ENCODE peak calls at places on chromosomes 6 and 20, in four cellular contexts. W, B, L and V are unnamed samples.

GRCh38 chr6:70221025-70221714 is 81.7 kb downstream of the COL9A1 start:
- DNase-seq in W (peak; percentile 37), B (peak; percentile 72), L (peak; percentile 32), V (peak; percentile 36)

GRCh38 chr6:7727951-7728854 is 2.3 kb downstream of the BMP6 start:
- DNase-seq in W (peak; percentile 69), B (peak; percentile 80), L (no peak), V (peak; percentile 22)

GRCh38 chr20:22700387-22700786 is 116.0 kb upstream of the FOXA2 start:
- DNase-seq in W (peak; percentile 41), B (no peak), L (no peak), V (peak; percentile 14)

GRCh38 chr6:37702314-37702713 is 4.6 kb upstream of the MDGA1 start:
- DNase-seq in W (no peak), B (no peak), L (no peak), V (no peak)

GRCh38 chr6:5453531-5453930 is 192.2 kb downstream of the FARS2 start:
- DNase-seq in W (no peak), B (no peak), L (no peak), V (peak; percentile 57)

GRCh38 chr6:132504757-132505156 is 8.2 kb downstream of the STX7 start:
- DNase-seq in W (no peak), B (no peak), L (peak; percentile 93), V (no peak)

GRCh38 chr20:44714701-44715494 is at the start of gene CCN5:
- DNase-seq in W (peak; percentile 95), B (no peak), L (peak; percentile 68), V (peak; percentile 89)

GRCh38 chr20:51221791-51222408 is 199.0 kb upstream of the KCNG1 start:
- DNase-seq in W (peak; percentile 74), B (peak; percentile 47), L (peak; percentile 38), V (peak; percentile 82)

GRCh38 chr6:84804720-84805119 is 40.3 kb upstream of the TBX18 start:
- DNase-seq in W (peak; percentile 42), B (no peak), L (no peak), V (peak; percentile 30)

GRCh38 chr6:84078335-84078734 is 44.8 kb downstream of the MRAP2 start:
- DNase-seq in W (no peak), B (peak; percentile 28), L (no peak), V (no peak)

GRCh38 chr20:39010496-39010895 is 48.4 kb downstream of the DHX35 start:
- DNase-seq in W (no peak), B (peak; percentile 19), L (no peak), V (no peak)

GRCh38 chr20:5881714-5882113 is 68.6 kb downstream of the TRMT6 start:
- DNase-seq in W (no peak), B (no peak), L (no peak), V (no peak)

GRCh38 chr20:50804453-50805348 is 9.8 kb downstream of the BCAS4 start:
- DNase-seq in W (no peak), B (no peak), L (no peak), V (no peak)

GRCh38 chr6:46312657-46313056 is 141.9 kb upstream of the ENPP5 start:
- DNase-seq in W (no peak), B (no peak), L (no peak), V (no peak)

GRCh38 chr6:30195951-30196350 is 17.3 kb downstream of the TRIM26 start:
- DNase-seq in W (no peak), B (no peak), L (no peak), V (no peak)

GRCh38 chr6:81465859-81466258 is 286.6 kb downstream of the TENT5A start:
- DNase-seq in W (peak; percentile 66), B (peak; percentile 47), L (peak; percentile 19), V (peak; percentile 49)

GRCh38 chr20:44642203-44643153 is 9.0 kb downstream of the ADA start:
- DNase-seq in W (peak; percentile 87), B (peak; percentile 29), L (peak; percentile 89), V (peak; percentile 50)

GRCh38 chr6:455006-455585 is 63.5 kb downstream of the IRF4 start:
- DNase-seq in W (no peak), B (no peak), L (no peak), V (peak; percentile 66)

GRCh38 chr20:46936415-46937139 is 41.9 kb downstream of the EYA2 start:
- DNase-seq in W (no peak), B (no peak), L (no peak), V (no peak)

GRCh38 chr20:33054381-33054780 is 678 bp downstream of the BPIFB3 start:
- DNase-seq in W (no peak), B (no peak), L (no peak), V (no peak)

GRCh38 chr20:56592817-56593216 is 36.3 kb upstream of the TFAP2C start:
- DNase-seq in W (no peak), B (no peak), L (no peak), V (peak; percentile 46)

GRCh38 chr6:56849876-56850275 is 105.0 kb upstream of the BEND6 start:
- DNase-seq in W (peak; percentile 89), B (peak; percentile 22), L (no peak), V (no peak)

GRCh38 chr6:156886409-156886808 is 109.2 kb downstream of the ARID1B start:
- DNase-seq in W (no peak), B (no peak), L (peak; percentile 45), V (no peak)

GRCh38 chr20:37821691-37822655 is 81.0 kb upstream of the VSTM2L start:
- DNase-seq in W (peak; percentile 99), B (no peak), L (no peak), V (no peak)

GRCh38 chr6:96909826-96910225 is 12.1 kb upstream of the NDUFAF4 start:
- DNase-seq in W (no peak), B (no peak), L (no peak), V (no peak)

GRCh38 chr20:30910937-30911725 is 346.3 kb upstream of the DEFB115 start:
- DNase-seq in W (no peak), B (no peak), L (no peak), V (no peak)

GRCh38 chr20:21505161-21505809 is 8.6 kb downstream of the NKX2-2 start:
- DNase-seq in W (peak; percentile 69), B (peak; percentile 89), L (peak; percentile 45), V (peak; percentile 74)

DNA sequence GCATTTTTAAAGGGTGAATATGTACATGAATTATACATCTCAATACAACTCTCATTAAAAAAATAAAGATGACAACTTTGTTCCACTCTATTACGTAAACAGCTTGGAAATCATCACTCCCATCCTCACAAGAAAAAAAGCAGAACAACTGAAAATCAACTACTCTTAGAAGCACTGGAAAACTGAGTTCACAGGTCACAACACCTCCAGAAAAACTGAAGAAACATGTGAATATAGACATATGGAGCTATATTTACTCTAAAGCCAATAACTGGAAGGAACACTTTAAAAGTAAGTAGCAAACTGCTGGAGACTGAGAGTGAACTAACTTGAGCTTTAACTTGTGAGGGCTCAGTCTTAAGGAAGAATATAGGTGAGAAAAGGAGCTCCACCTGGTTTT is 39.9 kb downstream of the RANBP9 start:
- DNase-seq in W (peak; percentile 18), B (no peak), L (no peak), V (no peak)
- H3K9me3 ChIP-seq in W (no peaks in the 10 kb centered on the region), B (peaks cover 2% of the 10 kb centered on the region), L (no peaks in the 10 kb centered on the region), V (peaks cover 2% of the 10 kb centered on the region)

GRCh38 chr6:41373367-41373918 is 38.0 kb downstream of the NCR2 start:
- DNase-seq in W (no peak), B (no peak), L (no peak), V (no peak)

GRCh38 chr6:41374618-41375590 is 39.5 kb downstream of the NCR2 start:
- DNase-seq in W (peak; percentile 7), B (peak; percentile 65), L (no peak), V (no peak)

GRCh38 chr6:41372526-41373366 is 37.3 kb downstream of the NCR2 start:
- DNase-seq in W (no peak), B (peak; percentile 76), L (no peak), V (no peak)

GRCh38 chr6:41375598-41376151 is 40.3 kb downstream of the NCR2 start:
- DNase-seq in W (no peak), B (peak; percentile 68), L (no peak), V (no peak)

GRCh38 chr6:41373919-41374617 is 38.7 kb downstream of the NCR2 start:
- DNase-seq in W (peak; percentile 10), B (peak; percentile 77), L (no peak), V (no peak)
- TF ChIP-seq EZH2 in W (peak; percentile 76), B (peak; percentile 94), L (peak; percentile 85), V (peak; percentile 69)

GRCh38 chr20:63163171-63163570 is 52.8 kb downstream of the YTHDF1 start:
- DNase-seq in W (no peak), B (no peak), L (no peak), V (no peak)

GRCh38 chr20:63165538-63166422 is 50.2 kb downstream of the YTHDF1 start:
- DNase-seq in W (no peak), B (no peak), L (no peak), V (no peak)

GRCh38 chr20:63163596-63164560 is 52.1 kb downstream of the YTHDF1 start:
- DNase-seq in W (no peak), B (peak; percentile 74), L (no peak), V (no peak)

GRCh38 chr20:63166423-63167020 is 49.4 kb downstream of the YTHDF1 start:
- DNase-seq in W (no peak), B (no peak), L (no peak), V (no peak)

GRCh38 chr20:63164681-63165537 is 51.0 kb downstream of the YTHDF1 start:
- DNase-seq in W (no peak), B (no peak), L (no peak), V (no peak)
- H3K4me1 ChIP-seq in W (no peaks in the 10 kb centered on the region), B (peaks cover 9% of the 10 kb centered on the region), L (no peaks in the 10 kb centered on the region), V (no peaks in the 10 kb centered on the region)

DNA sequence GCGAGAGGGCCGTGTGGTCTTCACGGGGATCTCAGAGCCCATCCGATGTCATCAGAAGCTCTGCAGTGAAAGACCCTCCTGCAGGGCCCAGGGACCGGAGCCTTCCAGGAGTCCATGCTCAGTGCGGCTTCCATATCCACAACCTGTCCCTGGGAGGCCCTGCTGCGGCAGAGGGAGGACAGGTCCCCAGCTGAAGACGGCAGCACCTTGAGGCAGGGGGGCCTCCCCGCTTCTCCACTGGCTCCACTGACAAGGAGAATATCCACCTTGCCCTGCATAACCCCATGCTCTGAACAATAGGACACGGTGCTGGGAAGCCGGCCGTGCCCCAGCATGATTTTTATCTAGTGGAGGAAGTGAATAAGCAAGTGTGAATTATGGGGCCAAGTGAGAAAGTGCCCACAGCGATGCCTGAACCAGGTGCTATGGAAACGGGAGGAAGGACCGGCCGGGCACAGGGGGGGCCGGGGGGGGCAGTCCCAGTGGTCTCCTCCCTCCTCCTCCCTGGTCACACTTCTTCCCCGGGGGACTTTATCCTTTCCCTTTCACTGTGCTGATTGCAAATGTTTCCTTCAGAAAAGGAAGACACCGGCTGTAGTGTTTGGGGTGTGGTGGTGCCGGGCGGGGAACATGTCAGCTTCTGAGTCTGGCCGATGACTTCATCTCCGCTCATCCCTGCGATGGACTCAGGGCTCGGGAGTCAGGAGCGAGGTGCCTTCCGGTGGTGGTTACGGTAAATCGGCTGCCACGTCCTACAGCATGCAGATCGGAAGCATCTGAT is 225.1 kb downstream of the ERMARD start:
- DNase-seq in W (peak; percentile 15), B (no peak), L (peak; percentile 26), V (peak; percentile 48)
- H3K9me3 ChIP-seq in W (no peaks in the 10 kb centered on the region), B (no peaks in the 10 kb centered on the region), L (no peaks in the 10 kb centered on the region), V (no peaks in the 10 kb centered on the region)